ENCODE peak calls at places on chromosome 12, in five cellular contexts. W is right atrium auricular region, I is BJ, R is fibroblast of lung, Z is Caco-2. L is an unnamed sample.

GRCh38 chr12:94042321-94042720 is 106.1 kb upstream of the PLXNC1 start:
- DNase-seq in I (no peak), Z (no peak), R (no peak), W (no peak), L (no peak)

GRCh38 chr12:97512696-97513095 is 50.1 kb downstream of the RMST start:
- DNase-seq in Z (no peak), I (no peak), W (no peak), R (no peak), L (no peak)

GRCh38 chr12:108638141-108638823 is 4.6 kb upstream of the SELPLG start:
- DNase-seq in R (no peak), W (peak; percentile 76), Z (no peak), I (no peak), L (no peak)

GRCh38 chr12:121391619-121392324 is 8.1 kb upstream of the RNF34 start:
- DNase-seq in W (no peak), I (peak; percentile 75), R (peak; percentile 6), Z (no peak), L (no peak)

GRCh38 chr12:54603872-54604271 is 15.4 kb upstream of the PPP1R1A start:
- DNase-seq in R (no peak), I (no peak), W (no peak), Z (no peak), L (no peak)

GRCh38 chr12:112170376-112170775 is 45.0 kb downstream of the TRAFD1 start:
- DNase-seq in R (no peak), W (no peak), I (no peak), Z (peak; percentile 26), L (no peak)

GRCh38 chr12:25653487-25654175 is 100.5 kb upstream of the LMNTD1 start:
- DNase-seq in I (no peak), W (no peak), R (peak; percentile 4), Z (no peak), L (no peak)

GRCh38 chr12:51536159-51536558 is 54.9 kb upstream of the SCN8A start:
- DNase-seq in R (peak; percentile 5), Z (no peak), I (no peak), W (no peak), L (no peak)

DNA sequence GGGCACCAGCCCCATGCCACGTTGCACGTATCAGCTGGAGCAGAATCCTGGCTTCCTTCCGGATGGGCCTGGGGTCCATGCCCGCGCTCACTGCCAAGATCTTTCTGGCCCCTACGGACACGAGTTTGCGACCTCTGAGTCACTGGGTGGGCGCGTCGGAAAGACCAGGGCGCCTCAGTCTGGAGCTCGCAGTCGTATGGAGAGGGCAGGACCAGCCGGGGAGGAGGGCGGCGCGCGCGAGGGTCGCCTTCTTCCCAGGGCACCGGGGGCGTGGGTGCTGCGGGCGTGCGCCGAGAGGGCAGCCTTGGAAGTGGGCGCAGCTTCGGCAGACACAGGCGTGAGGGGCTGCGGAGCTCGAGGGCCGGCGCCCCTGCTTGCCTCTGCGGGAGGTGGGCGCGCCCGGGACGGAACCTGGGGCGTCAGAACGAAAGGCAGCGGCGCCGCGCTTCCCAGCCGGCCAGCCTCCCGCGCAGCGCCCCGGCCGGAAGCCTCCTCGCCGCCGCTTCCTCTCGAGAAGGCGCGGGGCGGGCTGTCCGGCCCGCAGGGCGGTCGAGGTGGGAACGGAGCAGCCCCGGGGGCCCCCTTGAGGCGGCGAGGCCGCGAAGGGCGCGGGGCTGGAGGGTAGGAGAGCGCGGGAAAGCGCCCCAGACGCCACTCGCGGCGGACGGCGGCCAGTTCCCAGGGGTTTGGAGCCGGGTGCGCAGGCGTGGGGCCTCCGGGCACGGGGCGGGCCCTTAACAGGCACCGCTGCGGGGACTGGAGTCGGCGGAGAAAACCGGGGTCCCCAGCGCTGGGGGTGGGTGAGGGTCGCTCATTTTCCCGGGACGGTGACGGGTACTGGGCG is at the start of gene ARL6IP4:
- DNase-seq in R (peak; percentile 64), W (no peak), Z (no peak), I (no peak), L (no peak)
- TF ChIP-seq CTCF in R (no peak), W (no peak), Z (no peak), I (no peak), L (no peak)

GRCh38 chr12:117363953-117364486 is 2.6 kb upstream of the NOS1 start:
- DNase-seq in W (no peak), Z (no peak), R (no peak), I (no peak), L (no peak)
- TF ChIP-seq CTCF in W (no peak), Z (no peak), R (no peak), I (no peak), L (no peak)

DNA sequence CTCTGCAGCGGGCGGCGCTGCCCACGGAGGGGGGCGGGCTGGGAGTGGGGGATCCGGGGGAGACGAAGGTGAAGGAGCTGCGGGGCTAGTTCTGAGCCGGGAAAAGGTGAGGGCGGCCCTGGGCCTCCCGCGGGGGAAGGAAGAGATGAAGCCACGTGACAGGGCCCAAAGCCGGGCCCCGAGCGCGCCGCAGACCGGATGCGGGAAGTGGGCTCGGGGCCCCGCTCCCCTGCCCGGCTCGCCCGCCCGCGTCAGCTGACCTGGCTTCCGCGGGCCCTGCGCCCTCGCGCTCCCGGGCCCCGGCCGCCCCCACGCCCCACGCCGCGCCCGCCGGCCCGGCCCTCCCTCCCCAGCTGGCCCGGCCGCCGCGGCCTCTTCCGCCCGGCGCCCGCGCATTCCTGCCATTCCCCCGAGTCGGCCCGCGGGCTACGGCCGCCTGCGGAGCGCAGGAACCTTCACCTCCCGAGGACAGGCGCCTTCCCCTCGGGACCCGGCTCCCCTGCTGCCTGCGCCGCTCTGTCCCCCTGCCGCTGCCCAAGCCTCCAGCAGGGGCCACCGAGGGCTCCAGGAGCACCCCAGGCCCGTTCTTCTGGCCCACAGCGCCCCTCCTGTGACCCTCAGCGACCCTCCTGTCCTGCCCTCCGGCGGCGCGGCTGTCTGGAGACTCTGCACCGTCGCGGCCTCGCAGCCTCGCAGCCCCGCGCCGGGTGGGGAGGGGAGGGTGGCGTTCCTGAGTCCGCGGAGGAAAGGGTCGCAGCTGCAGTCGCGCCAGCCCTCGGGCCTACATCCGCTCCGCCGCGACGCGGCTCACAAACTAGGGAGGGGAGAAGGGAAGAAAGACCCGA is 20.4 kb downstream of the NINJ2 start:
- DNase-seq in W (no peak), R (peak; percentile 74), Z (peak; percentile 90), I (no peak), L (peak; percentile 89)
- TF ChIP-seq CTCF in W (no peak), R (peak; percentile 24), Z (peak; percentile 74), I (peak; percentile 41), L (peak; percentile 36)

GRCh38 chr12:48454675-48455074 is 17.7 kb upstream of the ANP32D start:
- DNase-seq in W (no peak), I (peak; percentile 1), Z (no peak), R (peak; percentile 19), L (no peak)
- TF ChIP-seq CTCF in W (no peak), I (peak; percentile 31), Z (peak; percentile 67), R (peak; percentile 4), L (peak; percentile 19)